ENCODE peak calls at places on chromosomes 12 and 14, in nine cellular contexts. One of them, this sample, is unnamed.

GRCh38 chr12:54160807-54161480 is 27.8 kb downstream of the SMUG1 start:
- DNase-seq in cardiac fibroblast: no peak
- DNase-seq in A172: no peak
- DNase-seq in GM10248: no peak
- DNase-seq in stimulated activated CD4-positive, alpha-beta T cell treated with anti-CD3 and anti-CD28 coated beads, Interleukin-15, amount 100 ng/mL, for 1 hour: no peak
- DNase-seq in NCI-H1092 treated with DMSO at 0.1 percent for 48 hours: peak
- DNase-seq in endothelial cell: no peak
- DNase-seq in ELF-1: no peak
- DNase-seq in left cardiac atrium: no peak
- DNase-seq in this sample: no peak

GRCh38 chr12:104957388-104958008 is 592 bp downstream of the SLC41A2 start:
- DNase-seq in cardiac fibroblast: no peak
- DNase-seq in A172: no peak
- DNase-seq in GM10248: no peak
- DNase-seq in stimulated activated CD4-positive, alpha-beta T cell treated with anti-CD3 and anti-CD28 coated beads, Interleukin-15, amount 100 ng/mL, for 1 hour: peak
- DNase-seq in NCI-H1092 treated with DMSO at 0.1 percent for 48 hours: peak
- DNase-seq in endothelial cell: no peak
- DNase-seq in ELF-1: peak
- DNase-seq in left cardiac atrium: peak
- DNase-seq in this sample: no peak

GRCh38 chr12:2111816-2112215 is 59.0 kb downstream of the CACNA1C start:
- DNase-seq in cardiac fibroblast: no peak
- DNase-seq in A172: no peak
- DNase-seq in GM10248: no peak
- DNase-seq in stimulated activated CD4-positive, alpha-beta T cell treated with anti-CD3 and anti-CD28 coated beads, Interleukin-15, amount 100 ng/mL, for 1 hour: no peak
- DNase-seq in NCI-H1092 treated with DMSO at 0.1 percent for 48 hours: no peak
- DNase-seq in endothelial cell: no peak
- DNase-seq in ELF-1: no peak
- DNase-seq in left cardiac atrium: no peak
- DNase-seq in this sample: no peak

GRCh38 chr12:63880742-63881141 is 36.2 kb downstream of the SRGAP1 start:
- DNase-seq in cardiac fibroblast: no peak
- DNase-seq in A172: no peak
- DNase-seq in GM10248: no peak
- DNase-seq in stimulated activated CD4-positive, alpha-beta T cell treated with anti-CD3 and anti-CD28 coated beads, Interleukin-15, amount 100 ng/mL, for 1 hour: no peak
- DNase-seq in NCI-H1092 treated with DMSO at 0.1 percent for 48 hours: no peak
- DNase-seq in endothelial cell: no peak
- DNase-seq in ELF-1: no peak
- DNase-seq in left cardiac atrium: no peak
- DNase-seq in this sample: no peak

GRCh38 chr14:51182166-51182565 is 57.9 kb upstream of the TMX1 start:
- DNase-seq in cardiac fibroblast: peak
- DNase-seq in A172: peak
- DNase-seq in GM10248: no peak
- DNase-seq in stimulated activated CD4-positive, alpha-beta T cell treated with anti-CD3 and anti-CD28 coated beads, Interleukin-15, amount 100 ng/mL, for 1 hour: no peak
- DNase-seq in NCI-H1092 treated with DMSO at 0.1 percent for 48 hours: no peak
- DNase-seq in endothelial cell: no peak
- DNase-seq in ELF-1: no peak
- DNase-seq in left cardiac atrium: no peak
- DNase-seq in this sample: no peak

GRCh38 chr12:29428630-29429029 is 47.7 kb upstream of the ERGIC2 start:
- DNase-seq in cardiac fibroblast: peak
- DNase-seq in A172: peak
- DNase-seq in GM10248: peak
- DNase-seq in stimulated activated CD4-positive, alpha-beta T cell treated with anti-CD3 and anti-CD28 coated beads, Interleukin-15, amount 100 ng/mL, for 1 hour: no peak
- DNase-seq in NCI-H1092 treated with DMSO at 0.1 percent for 48 hours: no peak
- DNase-seq in endothelial cell: no peak
- DNase-seq in ELF-1: no peak
- DNase-seq in left cardiac atrium: no peak
- DNase-seq in this sample: no peak

GRCh38 chr14:101761881-101762529 is 496 bp downstream of the PPP2R5C start:
- DNase-seq in cardiac fibroblast: no peak
- DNase-seq in A172: no peak
- DNase-seq in GM10248: peak
- DNase-seq in stimulated activated CD4-positive, alpha-beta T cell treated with anti-CD3 and anti-CD28 coated beads, Interleukin-15, amount 100 ng/mL, for 1 hour: no peak
- DNase-seq in NCI-H1092 treated with DMSO at 0.1 percent for 48 hours: no peak
- DNase-seq in endothelial cell: peak
- DNase-seq in ELF-1: peak
- DNase-seq in left cardiac atrium: peak
- DNase-seq in this sample: peak

GRCh38 chr14:103071544-103072251 is 12.3 kb upstream of the LBHD2 start:
- DNase-seq in cardiac fibroblast: peak
- DNase-seq in A172: no peak
- DNase-seq in GM10248: no peak
- DNase-seq in stimulated activated CD4-positive, alpha-beta T cell treated with anti-CD3 and anti-CD28 coated beads, Interleukin-15, amount 100 ng/mL, for 1 hour: no peak
- DNase-seq in NCI-H1092 treated with DMSO at 0.1 percent for 48 hours: no peak
- DNase-seq in endothelial cell: no peak
- DNase-seq in ELF-1: peak
- DNase-seq in left cardiac atrium: no peak
- DNase-seq in this sample: no peak

GRCh38 chr12:92912052-92912451 is 17.0 kb downstream of the EEA1 start:
- DNase-seq in cardiac fibroblast: peak
- DNase-seq in A172: peak
- DNase-seq in GM10248: no peak
- DNase-seq in stimulated activated CD4-positive, alpha-beta T cell treated with anti-CD3 and anti-CD28 coated beads, Interleukin-15, amount 100 ng/mL, for 1 hour: no peak
- DNase-seq in NCI-H1092 treated with DMSO at 0.1 percent for 48 hours: no peak
- DNase-seq in endothelial cell: no peak
- DNase-seq in ELF-1: no peak
- DNase-seq in left cardiac atrium: no peak
- DNase-seq in this sample: no peak

GRCh38 chr12:11885261-11886038 is 185.3 kb upstream of the BCL2L14 start:
- DNase-seq in cardiac fibroblast: peak
- DNase-seq in A172: peak
- DNase-seq in GM10248: no peak
- DNase-seq in stimulated activated CD4-positive, alpha-beta T cell treated with anti-CD3 and anti-CD28 coated beads, Interleukin-15, amount 100 ng/mL, for 1 hour: no peak
- DNase-seq in NCI-H1092 treated with DMSO at 0.1 percent for 48 hours: peak
- DNase-seq in endothelial cell: peak
- DNase-seq in ELF-1: peak
- DNase-seq in left cardiac atrium: no peak
- DNase-seq in this sample: no peak

GRCh38 chr14:32657081-32657480 is 281.6 kb upstream of the NPAS3 start:
- DNase-seq in cardiac fibroblast: peak
- DNase-seq in A172: peak
- DNase-seq in GM10248: peak
- DNase-seq in stimulated activated CD4-positive, alpha-beta T cell treated with anti-CD3 and anti-CD28 coated beads, Interleukin-15, amount 100 ng/mL, for 1 hour: no peak
- DNase-seq in NCI-H1092 treated with DMSO at 0.1 percent for 48 hours: no peak
- DNase-seq in endothelial cell: no peak
- DNase-seq in ELF-1: peak
- DNase-seq in left cardiac atrium: peak
- DNase-seq in this sample: no peak

GRCh38 chr14:65879218-65880009 is 466.9 kb downstream of the FUT8 start:
- DNase-seq in cardiac fibroblast: peak
- DNase-seq in A172: peak
- DNase-seq in GM10248: no peak
- DNase-seq in stimulated activated CD4-positive, alpha-beta T cell treated with anti-CD3 and anti-CD28 coated beads, Interleukin-15, amount 100 ng/mL, for 1 hour: no peak
- DNase-seq in NCI-H1092 treated with DMSO at 0.1 percent for 48 hours: no peak
- DNase-seq in endothelial cell: no peak
- DNase-seq in ELF-1: no peak
- DNase-seq in left cardiac atrium: no peak
- DNase-seq in this sample: no peak

GRCh38 chr12:115570271-115570777 is 707.2 kb downstream of the MED13L start:
- DNase-seq in cardiac fibroblast: peak
- DNase-seq in A172: no peak
- DNase-seq in GM10248: no peak
- DNase-seq in stimulated activated CD4-positive, alpha-beta T cell treated with anti-CD3 and anti-CD28 coated beads, Interleukin-15, amount 100 ng/mL, for 1 hour: no peak
- DNase-seq in NCI-H1092 treated with DMSO at 0.1 percent for 48 hours: no peak
- DNase-seq in endothelial cell: no peak
- DNase-seq in ELF-1: peak
- DNase-seq in left cardiac atrium: no peak
- DNase-seq in this sample: no peak

GRCh38 chr14:105945891-105946290 is 419.5 kb downstream of the TMEM121 start:
- DNase-seq in cardiac fibroblast: no peak
- DNase-seq in A172: no peak
- DNase-seq in GM10248: no peak
- DNase-seq in stimulated activated CD4-positive, alpha-beta T cell treated with anti-CD3 and anti-CD28 coated beads, Interleukin-15, amount 100 ng/mL, for 1 hour: no peak
- DNase-seq in NCI-H1092 treated with DMSO at 0.1 percent for 48 hours: peak
- DNase-seq in endothelial cell: no peak
- DNase-seq in ELF-1: no peak
- DNase-seq in left cardiac atrium: no peak
- DNase-seq in this sample: no peak

GRCh38 chr14:95523818-95524448 is 7.5 kb upstream of the SYNE3 start:
- DNase-seq in cardiac fibroblast: peak
- DNase-seq in A172: no peak
- DNase-seq in GM10248: no peak
- DNase-seq in stimulated activated CD4-positive, alpha-beta T cell treated with anti-CD3 and anti-CD28 coated beads, Interleukin-15, amount 100 ng/mL, for 1 hour: no peak
- DNase-seq in NCI-H1092 treated with DMSO at 0.1 percent for 48 hours: no peak
- DNase-seq in endothelial cell: no peak
- DNase-seq in ELF-1: no peak
- DNase-seq in left cardiac atrium: no peak
- DNase-seq in this sample: no peak

GRCh38 chr14:30138517-30138916 is 210.9 kb upstream of the PRKD1 start:
- DNase-seq in cardiac fibroblast: no peak
- DNase-seq in A172: no peak
- DNase-seq in GM10248: no peak
- DNase-seq in stimulated activated CD4-positive, alpha-beta T cell treated with anti-CD3 and anti-CD28 coated beads, Interleukin-15, amount 100 ng/mL, for 1 hour: no peak
- DNase-seq in NCI-H1092 treated with DMSO at 0.1 percent for 48 hours: no peak
- DNase-seq in endothelial cell: no peak
- DNase-seq in ELF-1: no peak
- DNase-seq in left cardiac atrium: no peak
- DNase-seq in this sample: no peak

GRCh38 chr12:120199595-120200306 is 1.2 kb downstream of the RPLP0 start:
- DNase-seq in cardiac fibroblast: peak
- DNase-seq in A172: peak
- DNase-seq in GM10248: no peak
- DNase-seq in stimulated activated CD4-positive, alpha-beta T cell treated with anti-CD3 and anti-CD28 coated beads, Interleukin-15, amount 100 ng/mL, for 1 hour: no peak
- DNase-seq in NCI-H1092 treated with DMSO at 0.1 percent for 48 hours: no peak
- DNase-seq in endothelial cell: no peak
- DNase-seq in ELF-1: peak
- DNase-seq in left cardiac atrium: no peak
- DNase-seq in this sample: no peak

This sample was measured in central memory CD8-positive, alpha-beta T cell.